ENCODE peak calls at places on chromosome 11, in five cellular contexts. J is A549, L is IMR-90, C is SK-N-SH, F is GM12878. G is an unnamed sample.

GRCh38 chr11:116665523-116665922 is 107.3 kb downstream of the BUD13 start:
- DNase-seq in F (no peak), J (no peak), C (no peak), L (no peak), G (no peak)

GRCh38 chr11:9203715-9204311 is 61.3 kb downstream of the DENND5A start:
- DNase-seq in L (no peak), J (no peak), F (no peak), C (peak), G (no peak)

GRCh38 chr11:121152764-121153163 is 51.7 kb downstream of the TECTA start:
- DNase-seq in F (no peak), J (no peak), C (no peak), L (no peak), G (no peak)

GRCh38 chr11:91776660-91777059 is 448.0 kb upstream of the FAT3 start:
- DNase-seq in C (no peak), J (no peak), F (no peak), L (no peak), G (no peak)

GRCh38 chr11:33492569-33492968 is 208.1 kb downstream of the C11orf91 start:
- DNase-seq in F (no peak), C (peak), J (no peak), L (no peak), G (no peak)

GRCh38 chr11:68551777-68552176 is 91.2 kb downstream of the PPP6R3 start:
- DNase-seq in L (no peak), C (no peak), F (no peak), J (no peak), G (no peak)

GRCh38 chr11:59285716-59286260 is 72.9 kb upstream of the OR5AN1 start:
- DNase-seq in L (no peak), F (no peak), C (no peak), J (no peak), G (no peak)

GRCh38 chr11:10725114-10725906 is 25.7 kb upstream of the CTR9 start:
- DNase-seq in F (no peak), C (no peak), J (no peak), L (peak), G (no peak)

GRCh38 chr11:95245038-95245437 is 14.0 kb upstream of the SESN3 start:
- DNase-seq in L (peak), F (no peak), C (no peak), J (no peak), G (no peak)

GRCh38 chr11:71446942-71447688 is 1.1 kb downstream of the DHCR7 start:
- DNase-seq in C (no peak), J (no peak), L (peak), F (no peak), G (no peak)
- TF ChIP-seq RCOR1 in C (no peak), J (no peak), L (no peak), F (no peak), G (no peak)

GRCh38 chr11:2376751-2377451 is at the start of gene CD81:
- DNase-seq in L (peak), F (no peak), C (peak), J (peak), G (peak)

GRCh38 chr11:2377511-2378443 is 667 bp downstream of the CD81 start:
- DNase-seq in J (peak), F (no peak), C (peak), L (peak), G (peak)

GRCh38 chr11:2379471-2380174 is 2.5 kb downstream of the CD81 start:
- DNase-seq in F (no peak), J (no peak), L (no peak), C (no peak), G (no peak)

GRCh38 chr11:2380396-2380795 is 3.3 kb downstream of the CD81 start:
- DNase-seq in C (no peak), J (no peak), L (no peak), F (no peak), G (no peak)

DNA sequence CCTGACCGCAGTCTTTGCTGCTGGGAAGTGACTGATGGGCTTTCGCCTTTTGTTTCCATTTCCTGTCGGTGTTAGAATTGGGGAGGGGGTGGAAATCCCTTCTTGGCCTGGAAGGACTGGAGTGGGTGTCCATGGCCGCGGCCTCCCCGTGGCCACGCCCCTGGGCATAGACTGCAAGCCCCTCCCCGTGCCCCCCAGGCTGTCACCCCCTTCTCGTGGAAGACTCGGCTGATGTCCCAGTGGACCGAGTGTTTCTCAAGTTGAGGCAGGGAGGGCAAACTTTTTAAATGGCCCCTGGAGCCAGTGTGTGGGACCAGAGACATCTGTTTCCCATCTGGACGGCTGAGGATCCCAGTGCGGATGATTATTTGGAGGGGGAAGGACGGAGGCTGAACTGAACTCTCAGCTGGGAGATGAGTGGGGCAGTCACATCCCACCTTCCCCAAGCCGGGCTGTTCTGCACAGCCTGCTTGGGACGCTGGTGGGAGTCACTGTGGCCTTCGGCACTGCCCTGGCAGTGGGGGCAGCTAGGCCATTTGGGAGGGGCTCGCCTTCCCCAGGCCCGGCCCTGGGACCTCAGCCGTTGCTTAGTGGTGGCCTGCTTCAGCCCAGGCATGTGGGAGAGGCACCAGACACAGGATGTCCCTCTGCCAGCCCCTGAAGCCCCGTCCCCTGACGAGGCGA is 1.6 kb downstream of the CD81 start:
- DNase-seq in C (peak), F (no peak), L (peak), J (no peak), G (no peak)
- TF ChIP-seq RCOR1 in C (peak), F (no peak), L (no peak), J (no peak), G (no peak)

GRCh38 chr11:70399681-70400112 is 1.4 kb downstream of the CTTN start:
- DNase-seq in F (no peak), J (peak), C (peak), L (peak), G (peak)
- TF ChIP-seq RCOR1 in F (no peak), J (no peak), C (no peak), L (no peak), G (peak)

GRCh38 chr11:67284811-67285540 is 4.1 kb upstream of the ANKRD13D start:
- DNase-seq in L (no peak), C (no peak), J (no peak), F (no peak), G (no peak)
- TF ChIP-seq RCOR1 in L (no peak), C (no peak), J (no peak), F (no peak), G (no peak)

DNA sequence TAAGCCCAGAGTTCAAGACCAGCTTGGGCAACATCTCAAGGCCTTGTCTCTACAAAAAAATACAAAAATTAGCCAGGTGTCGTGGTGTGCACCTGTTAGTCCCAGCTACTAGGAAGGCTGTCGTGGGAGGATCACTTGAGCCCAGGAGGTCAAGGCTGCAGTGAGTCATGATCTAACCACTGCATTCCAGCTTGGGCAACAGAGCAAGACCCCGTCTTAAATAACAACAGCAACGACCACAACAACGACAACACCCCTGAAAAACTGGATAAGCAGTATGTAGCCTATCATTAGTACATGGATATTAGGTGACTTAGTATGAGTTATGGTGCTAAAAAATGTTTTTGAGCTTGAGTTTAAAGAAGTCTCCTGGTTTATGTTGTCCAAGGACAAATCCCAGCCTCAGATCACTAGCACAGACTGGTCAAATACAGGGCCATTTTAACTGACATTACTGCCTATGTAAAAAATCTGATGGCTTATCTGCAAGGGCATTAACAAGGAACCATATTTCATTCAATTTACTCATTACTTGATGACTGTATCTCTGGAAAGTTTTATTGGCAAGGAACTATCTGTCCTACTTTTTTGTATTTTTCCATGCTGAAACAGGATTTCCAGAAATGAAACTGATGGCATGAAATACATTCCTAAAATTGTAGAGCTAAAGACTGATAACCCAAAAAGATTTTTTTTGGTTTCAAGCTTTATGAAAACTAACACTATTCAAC is 23.4 kb downstream of the C2CD3 start:
- DNase-seq in F (no peak), J (no peak), L (peak), C (no peak), G (no peak)
- TF ChIP-seq RCOR1 in F (no peak), J (no peak), L (no peak), C (no peak), G (no peak)

GRCh38 chr11:111063711-111064110 is 181.8 kb upstream of the POU2AF2 start:
- DNase-seq in L (peak), J (no peak), F (no peak), C (no peak), G (no peak)
- TF ChIP-seq RCOR1 in L (no peak), J (no peak), F (no peak), C (no peak), G (no peak)